ENCODE peak calls at places on chromosomes 2 and 18, in four cellular contexts. A, P, B and K are unnamed samples.

GRCh38 chr2:216989335-216990129 is 129.7 kb upstream of the TNP1 start:
- DNase-seq in A (no peak), P (peak; percentile 36), B (no peak), K (no peak)

GRCh38 chr18:45069542-45069941 is 388.9 kb downstream of the SETBP1 start:
- DNase-seq in A (no peak), B (no peak), P (no peak), K (no peak)

GRCh38 chr2:60046529-60046928 is 506.9 kb downstream of the BCL11A start:
- DNase-seq in B (no peak), P (no peak), A (no peak), K (no peak)

GRCh38 chr2:200741468-200742202 is 70.1 kb upstream of the BZW1 start:
- DNase-seq in P (no peak), B (no peak), A (no peak), K (peak; percentile 28)

GRCh38 chr2:208360259-208361076 is 46.1 kb upstream of the PTH2R start:
- DNase-seq in A (no peak), B (no peak), P (no peak), K (no peak)

GRCh38 chr2:10762651-10763460 is 41.4 kb downstream of the ATP6V1C2 start:
- DNase-seq in B (no peak), A (no peak), P (no peak), K (no peak)

GRCh38 chr2:164574931-164575330 is 46.4 kb downstream of the GRB14 start:
- DNase-seq in A (no peak), P (no peak), B (no peak), K (no peak)

GRCh38 chr2:208306291-208306690 is 40.2 kb downstream of the PIKFYVE start:
- DNase-seq in A (peak; percentile 36), P (peak; percentile 26), B (no peak), K (no peak)

DNA sequence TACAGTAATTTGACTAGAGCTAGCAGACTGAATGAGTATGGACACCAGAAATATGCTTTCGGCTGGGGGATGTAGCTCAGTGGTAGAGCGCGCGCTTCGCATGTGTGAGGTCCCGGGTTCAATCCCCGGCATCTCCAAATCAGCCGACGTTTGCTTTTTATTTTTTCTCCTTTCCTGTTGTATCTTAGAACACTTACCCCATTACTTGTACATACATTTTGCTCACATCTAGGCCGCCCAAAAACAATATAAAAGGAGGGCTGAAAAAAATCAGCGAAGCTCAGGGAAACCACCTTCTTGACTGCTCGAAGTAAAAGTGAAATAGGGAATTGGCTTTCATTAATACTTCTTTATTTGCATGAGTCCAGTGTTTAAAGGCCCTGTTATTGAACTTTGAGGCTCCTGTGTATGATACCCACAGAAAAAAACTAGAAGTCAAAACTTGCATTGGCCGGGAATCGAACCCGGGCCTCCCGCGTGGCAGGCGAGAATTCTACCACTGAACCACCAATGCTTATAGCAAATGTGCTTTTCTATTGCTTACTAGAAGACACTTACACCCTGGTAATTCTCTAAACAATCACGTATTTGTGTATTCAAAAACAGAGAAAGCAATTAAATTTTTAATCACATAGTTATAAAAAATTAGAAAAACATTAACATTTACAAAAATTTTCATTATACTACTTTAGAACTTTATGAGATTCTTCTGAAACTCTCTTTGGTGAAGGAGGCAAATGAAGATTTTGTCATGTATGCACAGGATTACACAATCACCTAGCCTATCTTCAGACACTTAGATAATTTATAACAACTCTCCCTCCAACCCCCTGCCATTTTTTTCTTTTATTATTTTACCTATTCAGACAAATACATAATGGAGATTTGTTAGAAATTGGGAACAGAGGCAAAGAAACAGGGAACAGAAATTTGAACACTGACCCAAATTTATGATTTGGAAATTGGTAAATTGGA is 35.2 kb upstream of the GPD2 start:
- DNase-seq in A (peak; percentile 57), B (peak; percentile 56), P (peak; percentile 82), K (peak; percentile 74)
- TF ChIP-seq CTCF in A (no peak), B (no peak), P (no peak), K (no peak)

GRCh38 chr2:157628532-157629415 is at the start of gene ACVR1C:
- DNase-seq in B (peak; percentile 71), A (peak; percentile 7), P (peak; percentile 64), K (peak; percentile 84)
- TF ChIP-seq CTCF in B (peak; percentile 53), A (peak; percentile 61), P (peak; percentile 65), K (peak; percentile 68)

DNA sequence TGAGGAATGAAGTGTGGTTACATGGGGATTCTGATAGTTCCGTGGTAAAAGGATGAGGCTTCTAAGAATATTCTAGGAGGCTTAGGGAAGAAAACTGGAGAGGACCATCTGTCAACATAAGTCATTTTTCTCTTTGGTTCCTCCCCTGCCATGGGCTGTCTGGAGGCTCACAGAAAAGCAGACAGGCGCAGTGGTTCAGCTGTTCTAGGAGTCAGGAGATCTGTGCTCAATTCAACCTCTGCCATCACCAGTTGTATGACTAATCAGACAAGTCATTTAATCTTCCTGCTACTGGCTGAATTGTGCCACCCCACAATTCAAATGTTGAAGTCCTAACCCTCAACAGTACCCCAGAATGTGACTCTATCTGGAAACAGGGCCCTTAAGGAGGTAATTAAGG is 36.4 kb downstream of the ADAM17 start:
- DNase-seq in B (no peak), A (no peak), P (peak; percentile 48), K (no peak)
- TF ChIP-seq CTCF in B (no peak), A (no peak), P (no peak), K (no peak)

GRCh38 chr18:65439184-65439583 is 311.6 kb upstream of the CDH7 start:
- DNase-seq in A (no peak), P (no peak), B (no peak), K (no peak)
- TF ChIP-seq CTCF in A (no peak), P (no peak), B (no peak), K (no peak)

GRCh38 chr2:171529914-171530313 is 7.6 kb downstream of the CYBRD1 start:
- DNase-seq in B (peak; percentile 8), P (no peak), A (no peak), K (peak; percentile 28)
- TF ChIP-seq CTCF in B (peak; percentile 26), P (peak; percentile 70), A (peak; percentile 70), K (peak; percentile 59)